ENCODE peak calls at places on chromosomes 6 and 20, in five cellular contexts. One of them, this sample, is unnamed.

GRCh38 chr6:134424131-134424794 is 106.4 kb upstream of the SGK1 start:
- DNase-seq in cardiac septum: no peak
- DNase-seq in EH: no peak
- DNase-seq in effector memory CD8-positive, alpha-beta T cell: no peak
- DNase-seq in WTC11: no peak
- DNase-seq in this sample: no peak

GRCh38 chr6:84892666-84893065 is 128.3 kb upstream of the TBX18 start:
- DNase-seq in cardiac septum: no peak
- DNase-seq in EH: peak
- DNase-seq in effector memory CD8-positive, alpha-beta T cell: no peak
- DNase-seq in WTC11: no peak
- DNase-seq in this sample: no peak

GRCh38 chr6:11609324-11610071 is 71.9 kb downstream of the TMEM170B start:
- DNase-seq in cardiac septum: no peak
- DNase-seq in EH: peak
- DNase-seq in effector memory CD8-positive, alpha-beta T cell: no peak
- DNase-seq in WTC11: no peak
- DNase-seq in this sample: no peak

GRCh38 chr6:131867744-131868143 is 59.9 kb downstream of the ENPP1 start:
- DNase-seq in cardiac septum: no peak
- DNase-seq in EH: peak
- DNase-seq in effector memory CD8-positive, alpha-beta T cell: no peak
- DNase-seq in WTC11: no peak
- DNase-seq in this sample: no peak

GRCh38 chr6:157787080-157787479 is 36.0 kb upstream of the SNX9 start:
- DNase-seq in cardiac septum: no peak
- DNase-seq in EH: peak
- DNase-seq in effector memory CD8-positive, alpha-beta T cell: no peak
- DNase-seq in WTC11: no peak
- DNase-seq in this sample: no peak

GRCh38 chr6:21767891-21768659 is 174.5 kb downstream of the SOX4 start:
- DNase-seq in cardiac septum: no peak
- DNase-seq in EH: peak
- DNase-seq in effector memory CD8-positive, alpha-beta T cell: no peak
- DNase-seq in WTC11: no peak
- DNase-seq in this sample: no peak

GRCh38 chr6:22113046-22113766 is 183.6 kb downstream of the PRL start:
- DNase-seq in cardiac septum: no peak
- DNase-seq in EH: peak
- DNase-seq in effector memory CD8-positive, alpha-beta T cell: no peak
- DNase-seq in WTC11: no peak
- DNase-seq in this sample: no peak

GRCh38 chr6:39426057-39426592 is 103.6 kb upstream of the KCNK16 start:
- DNase-seq in cardiac septum: no peak
- DNase-seq in EH: peak
- DNase-seq in effector memory CD8-positive, alpha-beta T cell: no peak
- DNase-seq in WTC11: no peak
- DNase-seq in this sample: no peak

GRCh38 chr20:38001173-38001875 is 31.9 kb downstream of the TTI1 start:
- DNase-seq in cardiac septum: no peak
- DNase-seq in EH: peak
- DNase-seq in effector memory CD8-positive, alpha-beta T cell: no peak
- DNase-seq in WTC11: no peak
- DNase-seq in this sample: no peak

GRCh38 chr6:40671338-40672050 is 84.3 kb upstream of the LRFN2 start:
- DNase-seq in cardiac septum: no peak
- DNase-seq in EH: no peak
- DNase-seq in effector memory CD8-positive, alpha-beta T cell: no peak
- DNase-seq in WTC11: no peak
- DNase-seq in this sample: no peak